ENCODE peak calls at places on chromosome 2, in six cellular contexts. One of them, this sample, is unnamed.
A peak's percentile ranks its signal among the peaks of the same experiment; 100 is the strongest.

GRCh38 chr2:192195548-192196418 is 1.1 kb upstream of the TMEFF2 start:
- DNase-seq in uterus: peak; percentile 11
- DNase-seq in right lobe of liver: peak; percentile 35
- DNase-seq in A549: peak; percentile 24
- DNase-seq in prostate gland: no peak
- DNase-seq in body of pancreas: peak; percentile 11
- DNase-seq in this sample: peak; percentile 18

GRCh38 chr2:106956416-106956815 is 70.4 kb upstream of the ST6GAL2 start:
- DNase-seq in uterus: no peak
- DNase-seq in A549: no peak
- DNase-seq in body of pancreas: no peak
- DNase-seq in prostate gland: no peak
- DNase-seq in right lobe of liver: no peak
- DNase-seq in this sample: no peak

GRCh38 chr2:173649527-173650219 is 295.0 kb downstream of the CDCA7 start:
- DNase-seq in right lobe of liver: peak; percentile 49
- DNase-seq in uterus: no peak
- DNase-seq in body of pancreas: no peak
- DNase-seq in A549: no peak
- DNase-seq in prostate gland: no peak
- DNase-seq in this sample: no peak

GRCh38 chr2:3519255-3520190 is at the start of gene ADI1:
- DNase-seq in body of pancreas: peak; percentile 86
- DNase-seq in uterus: peak; percentile 83
- DNase-seq in prostate gland: peak; percentile 75
- DNase-seq in A549: peak; percentile 86
- DNase-seq in right lobe of liver: peak; percentile 96
- DNase-seq in this sample: peak; percentile 85

GRCh38 chr2:7703523-7704144 is 786.4 kb downstream of the RNF144A start:
- DNase-seq in right lobe of liver: no peak
- DNase-seq in prostate gland: no peak
- DNase-seq in A549: no peak
- DNase-seq in uterus: no peak
- DNase-seq in body of pancreas: no peak
- DNase-seq in this sample: no peak

GRCh38 chr2:59277656-59278055 is 1036.5 kb upstream of the FANCL start:
- DNase-seq in A549: no peak
- DNase-seq in body of pancreas: no peak
- DNase-seq in right lobe of liver: no peak
- DNase-seq in uterus: no peak
- DNase-seq in prostate gland: no peak
- DNase-seq in this sample: no peak

GRCh38 chr2:205868054-205868453 is 185.8 kb downstream of the NRP2 start:
- DNase-seq in body of pancreas: no peak
- DNase-seq in A549: no peak
- DNase-seq in right lobe of liver: no peak
- DNase-seq in prostate gland: no peak
- DNase-seq in uterus: no peak
- DNase-seq in this sample: no peak

GRCh38 chr2:171598713-171599319 is 76.5 kb downstream of the CYBRD1 start:
- DNase-seq in prostate gland: peak; percentile 34
- DNase-seq in uterus: peak; percentile 18
- DNase-seq in A549: peak; percentile 78
- DNase-seq in right lobe of liver: peak; percentile 46
- DNase-seq in body of pancreas: peak; percentile 47
- DNase-seq in this sample: peak; percentile 22

GRCh38 chr2:172333206-172333605 is 94.2 kb upstream of the ITGA6 start:
- DNase-seq in A549: no peak
- DNase-seq in body of pancreas: no peak
- DNase-seq in right lobe of liver: no peak
- DNase-seq in uterus: no peak
- DNase-seq in prostate gland: no peak
- DNase-seq in this sample: no peak

GRCh38 chr2:1641498-1641897 is 102.8 kb downstream of the PXDN start:
- DNase-seq in right lobe of liver: no peak
- DNase-seq in body of pancreas: no peak
- DNase-seq in prostate gland: no peak
- DNase-seq in A549: no peak
- DNase-seq in uterus: no peak
- DNase-seq in this sample: no peak

GRCh38 chr2:2291500-2292260 is 39.4 kb downstream of the MYT1L start:
- DNase-seq in body of pancreas: peak; percentile 54
- DNase-seq in right lobe of liver: no peak
- DNase-seq in prostate gland: peak; percentile 7
- DNase-seq in A549: peak; percentile 9
- DNase-seq in uterus: no peak
- DNase-seq in this sample: no peak

GRCh38 chr2:47272905-47273758 is 118.0 kb upstream of the STPG4 start:
- DNase-seq in right lobe of liver: no peak
- DNase-seq in uterus: peak; percentile 28
- DNase-seq in A549: no peak
- DNase-seq in body of pancreas: no peak
- DNase-seq in prostate gland: no peak
- DNase-seq in this sample: no peak

GRCh38 chr2:47276061-47276460 is 121.0 kb upstream of the STPG4 start:
- DNase-seq in body of pancreas: no peak
- DNase-seq in A549: no peak
- DNase-seq in right lobe of liver: no peak
- DNase-seq in uterus: no peak
- DNase-seq in prostate gland: no peak
- DNase-seq in this sample: no peak

GRCh38 chr2:47274780-47275117 is 119.6 kb upstream of the STPG4 start:
- DNase-seq in uterus: no peak
- DNase-seq in right lobe of liver: no peak
- DNase-seq in body of pancreas: no peak
- DNase-seq in prostate gland: no peak
- DNase-seq in A549: no peak
- DNase-seq in this sample: no peak

GRCh38 chr2:47272031-47272864 is 117.1 kb upstream of the STPG4 start:
- DNase-seq in A549: peak; percentile 89
- DNase-seq in uterus: peak; percentile 46
- DNase-seq in right lobe of liver: peak; percentile 70
- DNase-seq in body of pancreas: peak; percentile 65
- DNase-seq in prostate gland: peak; percentile 33
- DNase-seq in this sample: peak; percentile 84

GRCh38 chr2:47274054-47274779 is 119.1 kb upstream of the STPG4 start:
- DNase-seq in uterus: peak; percentile 55
- DNase-seq in A549: no peak
- DNase-seq in right lobe of liver: no peak
- DNase-seq in body of pancreas: no peak
- DNase-seq in prostate gland: no peak
- DNase-seq in this sample: no peak
- TF ChIP-seq CTCF in uterus: no peak
- TF ChIP-seq CTCF in A549: no peak
- TF ChIP-seq CTCF in right lobe of liver: no peak
- TF ChIP-seq CTCF in body of pancreas: no peak
- TF ChIP-seq CTCF in prostate gland: no peak
- TF ChIP-seq CTCF in this sample: no peak

DNA sequence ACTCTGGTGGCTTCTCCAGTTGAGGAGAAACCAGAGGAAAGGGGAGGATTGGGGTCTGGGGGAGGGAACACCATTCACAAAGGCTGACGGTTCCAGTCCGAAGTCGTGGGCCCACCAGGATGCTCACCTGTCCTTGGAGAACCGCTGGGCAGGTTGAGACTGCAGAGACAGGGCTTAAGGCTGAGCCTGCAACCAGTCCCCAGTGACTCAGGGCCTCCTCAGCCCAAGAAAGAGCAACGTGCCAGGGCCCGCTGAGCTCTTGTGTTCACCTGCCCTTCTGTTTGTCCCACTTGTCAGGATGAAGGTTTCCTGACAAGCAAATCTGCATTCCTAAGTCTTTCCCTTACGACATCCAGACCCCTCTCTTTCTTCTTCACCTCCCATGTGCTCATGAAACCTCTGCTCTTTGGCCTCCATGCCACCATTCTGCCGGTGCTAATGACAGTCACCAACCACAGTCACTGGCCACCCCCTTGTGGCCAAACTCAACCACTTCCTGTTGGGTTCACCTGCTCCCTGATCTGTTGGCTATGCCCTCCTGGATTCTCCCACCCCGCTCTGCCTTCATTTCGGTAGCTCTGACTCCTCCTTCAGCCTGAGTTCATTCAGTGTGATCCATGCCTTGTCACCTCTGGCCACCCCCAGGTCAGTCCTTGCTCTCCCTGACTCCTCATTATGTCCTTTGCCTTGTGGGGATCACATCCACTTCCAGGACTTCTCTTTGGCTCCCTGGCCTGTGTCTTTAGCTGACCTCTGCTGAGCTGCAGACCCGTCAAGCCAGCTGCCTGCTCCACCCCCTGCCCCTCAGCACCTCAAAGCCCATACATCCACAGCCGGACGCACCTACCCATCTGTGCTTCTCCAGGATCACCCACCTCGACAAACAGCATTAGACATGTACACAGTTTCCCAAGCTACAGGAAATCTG is 17.6 kb downstream of the EMX1 start:
- DNase-seq in body of pancreas: peak; percentile 66
- DNase-seq in right lobe of liver: no peak
- DNase-seq in prostate gland: no peak
- DNase-seq in A549: peak; percentile 60
- DNase-seq in uterus: no peak
- DNase-seq in this sample: no peak
- TF ChIP-seq POLR2A in body of pancreas: no peak
- TF ChIP-seq POLR2A in right lobe of liver: no peak
- TF ChIP-seq POLR2A in prostate gland: no peak
- TF ChIP-seq POLR2A in A549: no peak
- TF ChIP-seq POLR2A in uterus: no peak
- TF ChIP-seq POLR2A in this sample: no peak

GRCh38 chr2:130185436-130185835 is 3.4 kb downstream of the MZT2B start:
- DNase-seq in uterus: no peak
- DNase-seq in body of pancreas: no peak
- DNase-seq in prostate gland: no peak
- DNase-seq in right lobe of liver: no peak
- DNase-seq in A549: no peak
- DNase-seq in this sample: no peak

GRCh38 chr2:130183500-130184373 is 1.7 kb downstream of the MZT2B start:
- DNase-seq in A549: no peak
- DNase-seq in body of pancreas: peak; percentile 19
- DNase-seq in right lobe of liver: no peak
- DNase-seq in uterus: peak; percentile 56
- DNase-seq in prostate gland: no peak
- DNase-seq in this sample: peak; percentile 61

GRCh38 chr2:130185896-130186295 is 3.8 kb downstream of the MZT2B start:
- DNase-seq in right lobe of liver: no peak
- DNase-seq in body of pancreas: no peak
- DNase-seq in A549: no peak
- DNase-seq in prostate gland: no peak
- DNase-seq in uterus: no peak
- DNase-seq in this sample: no peak

GRCh38 chr2:130186391-130186790 is 4.3 kb downstream of the MZT2B start:
- DNase-seq in A549: no peak
- DNase-seq in right lobe of liver: no peak
- DNase-seq in body of pancreas: no peak
- DNase-seq in uterus: no peak
- DNase-seq in prostate gland: no peak
- DNase-seq in this sample: no peak

GRCh38 chr2:130181338-130181879 is at the start of gene SMPD4:
- DNase-seq in right lobe of liver: peak; percentile 97
- DNase-seq in body of pancreas: peak; percentile 97
- DNase-seq in prostate gland: peak; percentile 96
- DNase-seq in uterus: peak; percentile 97
- DNase-seq in A549: peak; percentile 43
- DNase-seq in this sample: peak; percentile 97
- H3K27ac ChIP-seq in right lobe of liver: peak within 1 kb of the TSS; percentile 88
- H3K27ac ChIP-seq in body of pancreas: peak within 1 kb of the TSS; percentile 92
- H3K27ac ChIP-seq in prostate gland: peak within 1 kb of the TSS; percentile 93
- H3K27ac ChIP-seq in uterus: peak within 1 kb of the TSS; percentile 92
- H3K27ac ChIP-seq in A549: peak within 1 kb of the TSS; percentile 99
- H3K27ac ChIP-seq in this sample: peak within 1 kb of the TSS; percentile 93

DNA sequence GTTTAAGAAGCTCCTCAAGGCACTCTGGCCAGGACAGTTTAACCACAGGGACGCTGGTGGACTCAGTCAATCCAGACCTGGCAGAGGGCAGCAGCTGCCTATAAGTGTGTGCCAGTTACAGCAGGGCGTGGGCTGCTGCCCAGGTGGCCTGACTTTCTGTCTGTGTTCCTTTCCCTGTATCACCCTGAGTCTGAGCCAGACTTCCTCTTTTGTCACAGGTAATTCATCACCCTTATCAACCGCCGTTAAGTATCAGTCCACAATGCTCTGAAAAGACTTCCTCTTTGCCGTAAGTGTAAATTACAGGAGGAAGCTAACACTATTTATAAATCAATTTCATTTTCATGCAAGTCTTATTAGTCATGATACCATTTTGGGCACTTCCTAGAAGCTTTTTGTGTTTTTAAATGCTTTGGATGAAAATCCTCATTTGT is 7.0 kb downstream of the LPIN1 start:
- DNase-seq in prostate gland: no peak
- DNase-seq in A549: no peak
- DNase-seq in body of pancreas: peak; percentile 84
- DNase-seq in right lobe of liver: no peak
- DNase-seq in uterus: no peak
- DNase-seq in this sample: no peak
- TF ChIP-seq CTCF in prostate gland: no peak
- TF ChIP-seq CTCF in A549: no peak
- TF ChIP-seq CTCF in body of pancreas: no peak
- TF ChIP-seq CTCF in right lobe of liver: no peak
- TF ChIP-seq CTCF in uterus: no peak
- TF ChIP-seq CTCF in this sample: no peak

This sample was measured in heart left ventricle.